ENCODE peak calls at places on chromosomes 4 and X, in seven cellular contexts. One of them, this sample, is unnamed.

GRCh38 chr4:83561381-83561780 is 25.5 kb downstream of the GPAT3 start:
- DNase-seq in HCT116: peak
- DNase-seq in pancreas: no peak
- DNase-seq in SJCRH30: no peak
- DNase-seq in mammary epithelial cell: peak
- DNase-seq in uterus: no peak
- DNase-seq in tibial artery: peak
- DNase-seq in this sample: no peak

GRCh38 chr4:169807934-169808333 is 50.2 kb upstream of the HPF1 start:
- DNase-seq in HCT116: no peak
- DNase-seq in pancreas: no peak
- DNase-seq in SJCRH30: no peak
- DNase-seq in mammary epithelial cell: no peak
- DNase-seq in uterus: no peak
- DNase-seq in tibial artery: no peak
- DNase-seq in this sample: no peak

GRCh38 chrX:63128509-63128908 is 222.6 kb downstream of the SPIN4 start:
- DNase-seq in HCT116: peak
- DNase-seq in pancreas: peak
- DNase-seq in SJCRH30: peak
- DNase-seq in mammary epithelial cell: peak
- DNase-seq in uterus: no peak
- DNase-seq in tibial artery: no peak
- DNase-seq in this sample: no peak

GRCh38 chr4:183989471-183989870 is 84.4 kb downstream of the STOX2 start:
- DNase-seq in HCT116: no peak
- DNase-seq in pancreas: no peak
- DNase-seq in SJCRH30: no peak
- DNase-seq in mammary epithelial cell: no peak
- DNase-seq in uterus: no peak
- DNase-seq in tibial artery: no peak
- DNase-seq in this sample: no peak

GRCh38 chr4:146548443-146548842 is 26.7 kb upstream of the SLC10A7 start:
- DNase-seq in HCT116: no peak
- DNase-seq in pancreas: no peak
- DNase-seq in SJCRH30: no peak
- DNase-seq in mammary epithelial cell: no peak
- DNase-seq in uterus: no peak
- DNase-seq in tibial artery: no peak
- DNase-seq in this sample: no peak

GRCh38 chr4:106486533-106486932 is 118.0 kb upstream of the GIMD1 start:
- DNase-seq in HCT116: no peak
- DNase-seq in pancreas: no peak
- DNase-seq in SJCRH30: peak
- DNase-seq in mammary epithelial cell: no peak
- DNase-seq in uterus: no peak
- DNase-seq in tibial artery: no peak
- DNase-seq in this sample: no peak

GRCh38 chr4:101019941-101020401 is 327.4 kb downstream of the PPP3CA start:
- DNase-seq in HCT116: peak
- DNase-seq in pancreas: no peak
- DNase-seq in SJCRH30: no peak
- DNase-seq in mammary epithelial cell: peak
- DNase-seq in uterus: no peak
- DNase-seq in tibial artery: no peak
- DNase-seq in this sample: no peak

GRCh38 chr4:52869196-52869595 is 7.1 kb downstream of the RASL11B start:
- DNase-seq in HCT116: no peak
- DNase-seq in pancreas: no peak
- DNase-seq in SJCRH30: peak
- DNase-seq in mammary epithelial cell: no peak
- DNase-seq in uterus: peak
- DNase-seq in tibial artery: peak
- DNase-seq in this sample: peak

GRCh38 chr4:107740381-107740780 is 20.3 kb upstream of the PAPSS1 start:
- DNase-seq in HCT116: no peak
- DNase-seq in pancreas: no peak
- DNase-seq in SJCRH30: peak
- DNase-seq in mammary epithelial cell: no peak
- DNase-seq in uterus: no peak
- DNase-seq in tibial artery: no peak
- DNase-seq in this sample: no peak

GRCh38 chrX:20989361-20989760 is 384.9 kb upstream of the CNKSR2 start:
- DNase-seq in HCT116: no peak
- DNase-seq in pancreas: no peak
- DNase-seq in SJCRH30: no peak
- DNase-seq in mammary epithelial cell: no peak
- DNase-seq in uterus: no peak
- DNase-seq in tibial artery: no peak
- DNase-seq in this sample: no peak

GRCh38 chr4:180909279-180909678 is 1333.9 kb upstream of the TENM3 start:
- DNase-seq in HCT116: peak
- DNase-seq in pancreas: no peak
- DNase-seq in SJCRH30: peak
- DNase-seq in mammary epithelial cell: peak
- DNase-seq in uterus: no peak
- DNase-seq in tibial artery: no peak
- DNase-seq in this sample: no peak

GRCh38 chr4:83866821-83867220 is 330.9 kb downstream of the GPAT3 start:
- DNase-seq in HCT116: no peak
- DNase-seq in pancreas: no peak
- DNase-seq in SJCRH30: no peak
- DNase-seq in mammary epithelial cell: no peak
- DNase-seq in uterus: no peak
- DNase-seq in tibial artery: no peak
- DNase-seq in this sample: no peak

GRCh38 chr4:109418588-109418987 is 15.0 kb upstream of the SEC24B start:
- DNase-seq in HCT116: no peak
- DNase-seq in pancreas: no peak
- DNase-seq in SJCRH30: no peak
- DNase-seq in mammary epithelial cell: no peak
- DNase-seq in uterus: no peak
- DNase-seq in tibial artery: no peak
- DNase-seq in this sample: no peak

GRCh38 chrX:64198046-64198445 is 7.5 kb downstream of the AMER1 start:
- DNase-seq in HCT116: no peak
- DNase-seq in pancreas: no peak
- DNase-seq in SJCRH30: no peak
- DNase-seq in mammary epithelial cell: no peak
- DNase-seq in uterus: no peak
- DNase-seq in tibial artery: no peak
- DNase-seq in this sample: no peak

GRCh38 chr4:57094482-57095223 is 15.5 kb downstream of the IGFBP7 start:
- DNase-seq in HCT116: no peak
- DNase-seq in pancreas: no peak
- DNase-seq in SJCRH30: no peak
- DNase-seq in mammary epithelial cell: peak
- DNase-seq in uterus: no peak
- DNase-seq in tibial artery: no peak
- DNase-seq in this sample: no peak

GRCh38 chrX:63363788-63364187 is 12.7 kb upstream of the SPIN4 start:
- DNase-seq in HCT116: no peak
- DNase-seq in pancreas: no peak
- DNase-seq in SJCRH30: no peak
- DNase-seq in mammary epithelial cell: no peak
- DNase-seq in uterus: no peak
- DNase-seq in tibial artery: no peak
- DNase-seq in this sample: no peak

GRCh38 chr4:80948161-80948560 is 82.3 kb upstream of the BMP3 start:
- DNase-seq in HCT116: no peak
- DNase-seq in pancreas: no peak
- DNase-seq in SJCRH30: no peak
- DNase-seq in mammary epithelial cell: no peak
- DNase-seq in uterus: no peak
- DNase-seq in tibial artery: no peak
- DNase-seq in this sample: no peak

GRCh38 chr4:137307806-137308205 is 224.5 kb downstream of the PCDH18 start:
- DNase-seq in HCT116: no peak
- DNase-seq in pancreas: no peak
- DNase-seq in SJCRH30: peak
- DNase-seq in mammary epithelial cell: peak
- DNase-seq in uterus: peak
- DNase-seq in tibial artery: peak
- DNase-seq in this sample: no peak

GRCh38 chr4:110614981-110615365 is 7.9 kb downstream of the PITX2 start:
- DNase-seq in HCT116: no peak
- DNase-seq in pancreas: no peak
- DNase-seq in SJCRH30: no peak
- DNase-seq in mammary epithelial cell: no peak
- DNase-seq in uterus: no peak
- DNase-seq in tibial artery: no peak
- DNase-seq in this sample: no peak

GRCh38 chr4:118772149-118773081 is 63.5 kb downstream of the SEC24D start:
- DNase-seq in HCT116: peak
- DNase-seq in pancreas: no peak
- DNase-seq in SJCRH30: peak
- DNase-seq in mammary epithelial cell: peak
- DNase-seq in uterus: no peak
- DNase-seq in tibial artery: no peak
- DNase-seq in this sample: no peak

GRCh38 chr4:137648531-137648930 is 116.2 kb upstream of the PCDH18 start:
- DNase-seq in HCT116: no peak
- DNase-seq in pancreas: no peak
- DNase-seq in SJCRH30: no peak
- DNase-seq in mammary epithelial cell: no peak
- DNase-seq in uterus: no peak
- DNase-seq in tibial artery: no peak
- DNase-seq in this sample: no peak

GRCh38 chrX:25005034-25005381 is 10.8 kb downstream of the ARX start:
- DNase-seq in HCT116: no peak
- DNase-seq in pancreas: no peak
- DNase-seq in SJCRH30: no peak
- DNase-seq in mammary epithelial cell: no peak
- DNase-seq in uterus: no peak
- DNase-seq in tibial artery: no peak
- DNase-seq in this sample: no peak

GRCh38 chrX:107507093-107507743 is 57.8 kb downstream of the FRMPD3 start:
- DNase-seq in HCT116: no peak
- DNase-seq in pancreas: no peak
- DNase-seq in SJCRH30: no peak
- DNase-seq in mammary epithelial cell: no peak
- DNase-seq in uterus: no peak
- DNase-seq in tibial artery: no peak
- DNase-seq in this sample: no peak

GRCh38 chr4:125313497-125313896 is 1.3 kb upstream of the FAT4 start:
- DNase-seq in HCT116: peak
- DNase-seq in pancreas: no peak
- DNase-seq in SJCRH30: peak
- DNase-seq in mammary epithelial cell: peak
- DNase-seq in uterus: peak
- DNase-seq in tibial artery: no peak
- DNase-seq in this sample: no peak

GRCh38 chrX:115582871-115583729 is 22.1 kb downstream of the PLS3 start:
- DNase-seq in HCT116: no peak
- DNase-seq in pancreas: no peak
- DNase-seq in SJCRH30: peak
- DNase-seq in mammary epithelial cell: peak
- DNase-seq in uterus: no peak
- DNase-seq in tibial artery: no peak
- DNase-seq in this sample: no peak

GRCh38 chr4:12486995-12487394 is 997.1 kb downstream of the RAB28 start:
- DNase-seq in HCT116: no peak
- DNase-seq in pancreas: no peak
- DNase-seq in SJCRH30: no peak
- DNase-seq in mammary epithelial cell: no peak
- DNase-seq in uterus: no peak
- DNase-seq in tibial artery: no peak
- DNase-seq in this sample: peak

GRCh38 chr4:122826000-122826595 is 533 bp upstream of the FGF2 start:
- DNase-seq in HCT116: no peak
- DNase-seq in pancreas: no peak
- DNase-seq in SJCRH30: no peak
- DNase-seq in mammary epithelial cell: no peak
- DNase-seq in uterus: no peak
- DNase-seq in tibial artery: no peak
- DNase-seq in this sample: no peak
- H3K4me3 ChIP-seq in HCT116: peak
- H3K4me3 ChIP-seq in pancreas: peak
- H3K4me3 ChIP-seq in SJCRH30: peak
- H3K4me3 ChIP-seq in mammary epithelial cell: peak
- H3K4me3 ChIP-seq in uterus: peak
- H3K4me3 ChIP-seq in tibial artery: peak
- H3K4me3 ChIP-seq in this sample: peak

DNA sequence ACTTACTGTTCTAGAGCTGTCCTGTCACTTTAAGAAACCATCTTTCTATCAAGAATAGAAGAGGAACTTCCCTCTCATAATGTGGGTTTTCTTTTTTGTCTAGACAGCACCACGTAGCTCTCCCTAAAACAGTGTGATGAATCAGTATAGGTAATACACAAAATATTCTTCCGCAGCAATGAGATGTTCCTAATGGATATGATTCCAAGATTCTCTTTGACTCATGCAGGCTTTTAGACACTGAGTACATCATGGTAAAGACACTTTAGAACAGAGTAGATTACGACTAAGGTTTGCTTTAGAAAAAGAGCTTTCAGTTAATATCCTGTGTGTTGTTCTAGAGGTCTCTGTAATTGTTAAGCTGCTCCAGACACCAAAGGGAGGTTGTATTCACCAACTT is 69.8 kb downstream of the PTTG2 start:
- DNase-seq in HCT116: no peak
- DNase-seq in pancreas: no peak
- DNase-seq in SJCRH30: no peak
- DNase-seq in mammary epithelial cell: peak
- DNase-seq in uterus: no peak
- DNase-seq in tibial artery: no peak
- DNase-seq in this sample: no peak
- H3K27ac ChIP-seq in HCT116: no peak
- H3K27ac ChIP-seq in pancreas: no peak
- H3K27ac ChIP-seq in SJCRH30: no peak
- H3K27ac ChIP-seq in mammary epithelial cell: no peak
- H3K27ac ChIP-seq in uterus: peak
- H3K27ac ChIP-seq in tibial artery: no peak
- H3K27ac ChIP-seq in this sample: no peak

GRCh38 chr4:168496834-168497233 is at the start of gene PALLD:
- DNase-seq in HCT116: no peak
- DNase-seq in pancreas: no peak
- DNase-seq in SJCRH30: peak
- DNase-seq in mammary epithelial cell: no peak
- DNase-seq in uterus: no peak
- DNase-seq in tibial artery: no peak
- DNase-seq in this sample: peak
- H3K4me3 ChIP-seq in HCT116: peak
- H3K4me3 ChIP-seq in pancreas: no peak
- H3K4me3 ChIP-seq in SJCRH30: peak
- H3K4me3 ChIP-seq in mammary epithelial cell: no peak
- H3K4me3 ChIP-seq in uterus: no peak
- H3K4me3 ChIP-seq in tibial artery: no peak
- H3K4me3 ChIP-seq in this sample: peak

DNA sequence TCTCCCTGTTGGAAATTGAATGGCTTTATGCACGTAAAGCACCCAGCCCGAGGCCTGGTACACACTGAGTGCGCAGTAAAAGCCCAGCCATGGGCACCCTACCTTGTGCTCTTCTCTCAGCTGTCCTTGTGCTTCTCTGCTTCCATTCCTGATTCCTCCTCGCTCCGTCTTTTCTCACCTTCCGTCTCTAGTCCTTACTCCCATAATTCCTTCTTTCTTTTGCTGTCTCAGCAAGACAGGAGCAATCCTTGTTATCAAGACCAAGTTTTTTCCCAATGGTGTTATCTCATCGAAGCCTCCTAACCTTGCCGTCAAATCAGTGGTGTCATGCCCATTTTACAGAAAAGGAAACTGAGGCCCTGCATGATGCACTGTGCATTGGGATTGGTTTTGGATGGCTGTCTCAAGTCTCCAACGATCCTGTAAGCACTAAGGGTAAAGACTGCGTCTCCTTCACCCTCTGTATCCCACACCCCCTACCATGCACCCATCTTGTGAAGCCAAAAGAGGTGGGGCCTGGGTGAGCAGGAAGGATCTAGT is 30.1 kb downstream of the CYTL1 start:
- DNase-seq in HCT116: no peak
- DNase-seq in pancreas: no peak
- DNase-seq in SJCRH30: no peak
- DNase-seq in mammary epithelial cell: no peak
- DNase-seq in uterus: no peak
- DNase-seq in tibial artery: no peak
- DNase-seq in this sample: no peak
- H3K27ac ChIP-seq in HCT116: no peak
- H3K27ac ChIP-seq in pancreas: no peak
- H3K27ac ChIP-seq in SJCRH30: no peak
- H3K27ac ChIP-seq in mammary epithelial cell: no peak
- H3K27ac ChIP-seq in uterus: no peak
- H3K27ac ChIP-seq in tibial artery: no peak
- H3K27ac ChIP-seq in this sample: no peak